ENCODE peak calls at places on chromosomes 16 and 17, in seven cellular contexts. J, N, R, X, D, L and O are unnamed samples.

GRCh38 chr16:51355195-51355594 is 204.1 kb upstream of the SALL1 start:
- DNase-seq in J (no peak), N (no peak), R (no peak), X (peak; percentile 36), D (no peak), L (no peak), O (no peak)

GRCh38 chr16:4123617-4124300 is 7.5 kb upstream of the ADCY9 start:
- DNase-seq in J (no peak), N (no peak), R (no peak), X (no peak), D (no peak), L (no peak), O (no peak)

GRCh38 chr17:16406742-16407674 is 8.4 kb upstream of the TRPV2 start:
- DNase-seq in J (peak; percentile 43), N (no peak), R (peak; percentile 47), X (peak; percentile 96), D (peak; percentile 88), L (peak; percentile 89), O (no peak)

GRCh38 chr16:1975432-1976215 is 3.8 kb downstream of the TBL3 start:
- DNase-seq in J (no peak), N (no peak), R (peak; percentile 9), X (no peak), D (no peak), L (no peak), O (no peak)

GRCh38 chr16:76265434-76266045 is 11.7 kb upstream of the CNTNAP4 start:
- DNase-seq in J (no peak), N (no peak), R (no peak), X (peak; percentile 87), D (peak; percentile 92), L (peak; percentile 67), O (peak; percentile 8)

GRCh38 chr16:83068686-83069085 is 441.9 kb downstream of the CDH13 start:
- DNase-seq in J (no peak), N (no peak), R (no peak), X (no peak), D (no peak), L (no peak), O (no peak)

GRCh38 chr17:47413872-47414271 is 90.1 kb downstream of the EFCAB13 start:
- DNase-seq in J (no peak), N (no peak), R (no peak), X (no peak), D (no peak), L (no peak), O (peak; percentile 1)

GRCh38 chr17:31078290-31078689 is 16.5 kb upstream of the NF1 start:
- DNase-seq in J (no peak), N (no peak), R (no peak), X (no peak), D (no peak), L (no peak), O (no peak)

GRCh38 chr17:32664936-32665583 is 178.3 kb downstream of the CDK5R1 start:
- DNase-seq in J (no peak), N (no peak), R (no peak), X (no peak), D (no peak), L (peak; percentile 14), O (no peak)

GRCh38 chr16:17259751-17260270 is 210.9 kb downstream of the XYLT1 start:
- DNase-seq in J (no peak), N (no peak), R (no peak), X (no peak), D (no peak), L (no peak), O (no peak)

GRCh38 chr17:77504652-77505459 is 364.1 kb downstream of the SEC14L1 start:
- DNase-seq in J (no peak), N (no peak), R (no peak), X (no peak), D (no peak), L (no peak), O (no peak)

GRCh38 chr17:19384723-19385391 is 2.1 kb downstream of the MFAP4 start:
- DNase-seq in J (no peak), N (no peak), R (peak; percentile 85), X (peak; percentile 29), D (no peak), L (no peak), O (no peak)

GRCh38 chr17:18217412-18218015 is 7.9 kb upstream of the LLGL1 start:
- DNase-seq in J (peak; percentile 2), N (peak; percentile 75), R (peak; percentile 77), X (peak; percentile 86), D (peak; percentile 96), L (peak; percentile 84), O (peak; percentile 75)

GRCh38 chr16:12706628-12707027 is 97.1 kb downstream of the CPPED1 start:
- DNase-seq in J (no peak), N (no peak), R (no peak), X (no peak), D (no peak), L (no peak), O (no peak)

GRCh38 chr16:88804552-88805339 is 1.2 kb downstream of the CDT1 start:
- DNase-seq in J (no peak), N (no peak), R (no peak), X (peak; percentile 64), D (no peak), L (no peak), O (peak; percentile 45)

GRCh38 chr17:64354824-64355535 is 35.7 kb downstream of the PECAM1 start:
- DNase-seq in J (no peak), N (no peak), R (no peak), X (no peak), D (no peak), L (no peak), O (no peak)

GRCh38 chr17:20304961-20305360 is 162.4 kb downstream of the LGALS9B start:
- DNase-seq in J (no peak), N (no peak), R (no peak), X (no peak), D (no peak), L (no peak), O (no peak)

GRCh38 chr16:83059237-83059636 is 432.5 kb downstream of the CDH13 start:
- DNase-seq in J (no peak), N (no peak), R (no peak), X (no peak), D (no peak), L (no peak), O (no peak)

DNA sequence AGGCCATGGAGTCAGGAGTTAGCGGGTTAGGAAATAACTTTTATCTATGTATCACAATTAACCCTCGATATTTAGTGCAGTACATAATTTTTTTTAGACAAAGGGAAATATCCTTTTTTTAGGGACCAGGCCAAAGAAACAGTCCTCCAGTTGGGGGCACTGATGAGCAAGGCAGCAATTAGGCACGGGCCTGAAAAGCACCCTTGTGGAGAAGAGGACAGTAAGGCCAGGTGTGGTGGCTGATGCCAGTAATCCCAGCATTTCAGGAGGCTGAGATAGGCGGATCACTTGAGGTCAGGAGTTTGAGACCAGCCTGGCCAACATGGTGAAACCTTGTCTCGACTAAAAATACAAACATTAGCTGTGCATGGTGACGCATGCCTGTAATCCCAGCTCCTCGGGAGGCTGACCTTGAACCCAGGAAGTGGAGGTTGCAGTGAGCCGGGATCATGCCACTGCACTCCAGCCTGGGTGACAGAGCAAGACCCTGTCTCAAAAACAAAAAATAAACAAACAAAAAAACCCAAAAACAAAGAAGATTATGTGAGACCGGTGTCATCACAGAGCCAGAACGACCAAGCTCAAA is 158.3 kb upstream of the NOL11 start:
- DNase-seq in J (no peak), N (no peak), R (no peak), X (peak; percentile 57), D (peak; percentile 61), L (no peak), O (no peak)
- TF ChIP-seq CTCF in J (peak; percentile 53), N (no peak), R (no peak), X (peak; percentile 71), D (peak; percentile 81), L (peak; percentile 49), O (no peak)

GRCh38 chr16:11034481-11034931 is 90.1 kb downstream of the CLEC16A start:
- DNase-seq in J (no peak), N (no peak), R (peak; percentile 51), X (no peak), D (no peak), L (no peak), O (no peak)

GRCh38 chr16:11032000-11032921 is 87.9 kb downstream of the CLEC16A start:
- DNase-seq in J (no peak), N (no peak), R (no peak), X (no peak), D (no peak), L (no peak), O (no peak)

GRCh38 chr16:11030990-11031510 is 86.7 kb downstream of the CLEC16A start:
- DNase-seq in J (no peak), N (no peak), R (no peak), X (no peak), D (no peak), L (no peak), O (no peak)

GRCh38 chr16:11034005-11034404 is 89.6 kb downstream of the CLEC16A start:
- DNase-seq in J (no peak), N (no peak), R (no peak), X (no peak), D (no peak), L (no peak), O (no peak)

GRCh38 chr16:11032922-11033291 is 88.5 kb downstream of the CLEC16A start:
- DNase-seq in J (no peak), N (no peak), R (peak; percentile 57), X (peak; percentile 15), D (no peak), L (peak; percentile 73), O (no peak)
- H3K27ac ChIP-seq in J (no peak overlapping the region), N (no peak overlapping the region), R (no peak overlapping the region), X (peak overlapping the region; percentile 59), D (no peak overlapping the region), L (no peak overlapping the region), O (peak overlapping the region; percentile 63)

DNA sequence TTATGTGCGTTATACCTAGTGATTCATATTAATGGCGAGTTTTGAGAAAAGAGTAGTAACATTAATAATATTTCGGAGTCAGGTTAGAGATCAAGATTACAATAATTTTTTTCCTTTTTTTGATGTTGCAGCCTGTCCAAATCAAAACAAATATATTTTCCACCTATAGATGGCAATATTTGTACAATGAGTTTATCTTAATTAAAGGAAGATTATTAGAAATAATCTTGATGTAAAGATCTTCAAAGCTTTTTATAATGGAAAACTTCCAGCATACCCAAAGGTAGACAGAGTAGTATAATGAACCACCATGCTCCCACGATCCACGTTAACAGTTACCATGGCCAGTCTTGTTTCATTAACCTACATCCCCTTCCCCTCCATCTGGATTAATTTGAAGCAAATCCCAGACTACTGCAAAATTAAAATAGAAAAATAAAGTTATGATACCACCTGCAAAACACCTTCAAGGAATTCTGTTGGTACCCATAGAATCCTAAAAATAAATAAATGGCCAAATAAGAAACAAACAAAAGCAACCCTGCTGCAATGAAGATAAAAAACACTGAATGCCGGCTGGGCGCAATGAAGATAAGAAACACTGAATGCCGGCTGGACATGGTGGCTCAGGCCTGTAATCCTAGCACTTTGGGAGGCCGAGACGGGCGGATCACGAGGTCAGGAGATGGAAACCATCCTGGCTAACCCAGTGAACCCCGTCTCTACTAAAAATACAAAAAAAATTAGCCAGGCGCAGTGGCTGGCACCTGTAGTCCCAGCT is 46.5 kb upstream of the GINS3 start:
- DNase-seq in J (no peak), N (no peak), R (no peak), X (no peak), D (no peak), L (no peak), O (no peak)
- TF ChIP-seq CTCF in J (no peak), N (no peak), R (no peak), X (peak; percentile 26), D (no peak), L (peak; percentile 25), O (peak; percentile 45)

DNA sequence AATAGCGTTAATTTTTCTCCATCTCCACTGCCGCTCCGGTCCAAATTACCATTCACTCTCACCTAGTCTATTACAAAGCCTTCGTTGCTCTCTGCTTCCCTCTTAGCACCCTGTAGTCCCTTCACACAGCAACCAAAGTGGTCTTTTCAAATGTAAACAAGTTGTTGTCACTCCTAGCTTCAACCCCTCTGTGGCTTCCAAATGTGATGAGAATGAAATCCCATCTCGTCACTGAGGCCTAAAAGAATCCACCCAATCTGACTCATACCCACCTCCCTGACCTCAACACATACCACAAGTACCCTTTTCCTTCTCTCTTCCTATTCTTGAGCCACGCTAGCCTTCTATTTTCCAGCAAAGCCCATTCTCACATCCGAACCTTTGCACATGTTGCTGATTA is 2.2 kb upstream of the PELP1 start:
- DNase-seq in J (no peak), N (no peak), R (no peak), X (peak; percentile 47), D (no peak), L (no peak), O (no peak)
- H3K27ac ChIP-seq in J (no peak overlapping the region), N (no peak overlapping the region), R (no peak overlapping the region), X (peak overlapping the region; percentile 42), D (no peak overlapping the region), L (no peak overlapping the region), O (no peak overlapping the region)